ENCODE peak calls at places on chromosome 4, in four cellular contexts. One of them, this sample, is unnamed.

GRCh38 chr4:184649971-184650855 is 675 bp downstream of the PRIMPOL start:
- DNase-seq in IMR-90: peak
- DNase-seq in cardiac septum: no peak
- DNase-seq in mesothelial cell of epicardium: no peak
- DNase-seq in this sample: no peak

GRCh38 chr4:54913751-54914526 is 211.5 kb downstream of the KDR start:
- DNase-seq in IMR-90: no peak
- DNase-seq in cardiac septum: no peak
- DNase-seq in mesothelial cell of epicardium: no peak
- DNase-seq in this sample: no peak

GRCh38 chr4:3807861-3808521 is 41.8 kb downstream of the ADRA2C start:
- DNase-seq in IMR-90: no peak
- DNase-seq in cardiac septum: no peak
- DNase-seq in mesothelial cell of epicardium: no peak
- DNase-seq in this sample: no peak

GRCh38 chr4:159677521-159677920 is 574.6 kb downstream of the RAPGEF2 start:
- DNase-seq in IMR-90: no peak
- DNase-seq in cardiac septum: no peak
- DNase-seq in mesothelial cell of epicardium: no peak
- DNase-seq in this sample: no peak

GRCh38 chr4:25002679-25003078 is 28.1 kb downstream of the LGI2 start:
- DNase-seq in IMR-90: no peak
- DNase-seq in cardiac septum: no peak
- DNase-seq in mesothelial cell of epicardium: no peak
- DNase-seq in this sample: no peak

GRCh38 chr4:2273657-2274319 is 11.9 kb upstream of the MXD4 start:
- DNase-seq in IMR-90: no peak
- DNase-seq in cardiac septum: no peak
- DNase-seq in mesothelial cell of epicardium: no peak
- DNase-seq in this sample: no peak

GRCh38 chr4:95500361-95500760 is 48.4 kb downstream of the UNC5C start:
- DNase-seq in IMR-90: no peak
- DNase-seq in cardiac septum: no peak
- DNase-seq in mesothelial cell of epicardium: no peak
- DNase-seq in this sample: no peak

GRCh38 chr4:68299492-68300457 is 50.1 kb downstream of the YTHDC1 start:
- DNase-seq in IMR-90: no peak
- DNase-seq in cardiac septum: no peak
- DNase-seq in mesothelial cell of epicardium: no peak
- DNase-seq in this sample: no peak

GRCh38 chr4:2482693-2483092 is 13.8 kb downstream of the RNF4 start:
- DNase-seq in IMR-90: peak
- DNase-seq in cardiac septum: no peak
- DNase-seq in mesothelial cell of epicardium: no peak
- DNase-seq in this sample: no peak

GRCh38 chr4:40845136-40845910 is 95.6 kb downstream of the NSUN7 start:
- DNase-seq in IMR-90: no peak
- DNase-seq in cardiac septum: peak
- DNase-seq in mesothelial cell of epicardium: no peak
- DNase-seq in this sample: no peak

GRCh38 chr4:55920571-55920970 is 28.2 kb upstream of the CEP135 start:
- DNase-seq in IMR-90: no peak
- DNase-seq in cardiac septum: no peak
- DNase-seq in mesothelial cell of epicardium: no peak
- DNase-seq in this sample: no peak

GRCh38 chr4:152690706-152691651 is 11.2 kb upstream of the TMEM154 start:
- DNase-seq in IMR-90: no peak
- DNase-seq in cardiac septum: no peak
- DNase-seq in mesothelial cell of epicardium: no peak
- DNase-seq in this sample: no peak

GRCh38 chr4:19130836-19131235 is 1109.3 kb upstream of the LCORL start:
- DNase-seq in IMR-90: peak
- DNase-seq in cardiac septum: no peak
- DNase-seq in mesothelial cell of epicardium: no peak
- DNase-seq in this sample: no peak

GRCh38 chr4:174096999-174097398 is 186.5 kb downstream of the FBXO8 start:
- DNase-seq in IMR-90: no peak
- DNase-seq in cardiac septum: no peak
- DNase-seq in mesothelial cell of epicardium: no peak
- DNase-seq in this sample: no peak

GRCh38 chr4:33831667-33832066 is 2412.6 kb downstream of the ARAP2 start:
- DNase-seq in IMR-90: peak
- DNase-seq in cardiac septum: no peak
- DNase-seq in mesothelial cell of epicardium: no peak
- DNase-seq in this sample: no peak